ENCODE peak calls at places on chromosome 11, in five cellular contexts. D is stimulated activated CD4-positive, alpha-beta T cell treated with anti-CD3 and anti-CD28 coated beads, Interleukin-2, amount 100 ng/mL, for 24 hours; E is EL; J is kidney glomerular epithelial cell; C is GM03348. K is an unnamed sample.

GRCh38 chr11:27705873-27706820 is 5.9 kb upstream of the BDNF start:
- DNase-seq in D (no peak), E (peak; percentile 42), J (peak; percentile 42), C (no peak), K (peak; percentile 43)

GRCh38 chr11:43686207-43686606 is 5.7 kb downstream of the HSD17B12 start:
- DNase-seq in D (no peak), E (no peak), J (no peak), C (no peak), K (peak; percentile 59)

GRCh38 chr11:6604081-6604626 is 580 bp downstream of the ILK start:
- DNase-seq in D (peak; percentile 46), E (peak; percentile 72), J (peak; percentile 73), C (peak; percentile 75), K (peak; percentile 96)

GRCh38 chr11:118899296-118899688 is 15.6 kb downstream of the CXCR5 start:
- DNase-seq in D (no peak), E (no peak), J (no peak), C (no peak), K (peak; percentile 60)

GRCh38 chr11:130668751-130669150 is 220.3 kb downstream of the ADAMTS15 start:
- DNase-seq in D (no peak), E (no peak), J (no peak), C (no peak), K (peak; percentile 21)

GRCh38 chr11:94417386-94417987 is 16.3 kb upstream of the GPR83 start:
- DNase-seq in D (no peak), E (peak; percentile 36), J (peak; percentile 12), C (peak; percentile 62), K (peak; percentile 46)

GRCh38 chr11:58576792-58577440 is 1.3 kb upstream of the LPXN start:
- DNase-seq in D (no peak), E (peak; percentile 51), J (peak; percentile 37), C (peak; percentile 35), K (no peak)

GRCh38 chr11:10398525-10398924 is 56.5 kb upstream of the AMPD3 start:
- DNase-seq in D (no peak), E (peak; percentile 84), J (no peak), C (no peak), K (no peak)

GRCh38 chr11:8346157-8346755 is 82.6 kb upstream of the LMO1 start:
- DNase-seq in D (no peak), E (no peak), J (no peak), C (no peak), K (no peak)

GRCh38 chr11:1082728-1083620 is 8.3 kb downstream of the MUC2 start:
- DNase-seq in D (no peak), E (no peak), J (no peak), C (no peak), K (peak; percentile 82)

GRCh38 chr11:125591659-125592304 is 870 bp upstream of the STT3A start:
- DNase-seq in D (peak; percentile 44), E (peak; percentile 46), J (peak; percentile 81), C (peak; percentile 64), K (peak; percentile 65)

GRCh38 chr11:62925308-62925707 is 4.1 kb upstream of the CHRM1 start:
- DNase-seq in D (no peak), E (no peak), J (no peak), C (no peak), K (no peak)

GRCh38 chr11:35746356-35747153 is 84.0 kb downstream of the TRIM44 start:
- DNase-seq in D (no peak), E (peak; percentile 11), J (no peak), C (peak; percentile 14), K (no peak)

GRCh38 chr11:81655351-81655750 is 1078.3 kb downstream of the FAM181B start:
- DNase-seq in D (no peak), E (no peak), J (no peak), C (no peak), K (no peak)

GRCh38 chr11:35590412-35590811 is 27.8 kb upstream of the FJX1 start:
- DNase-seq in D (no peak), E (peak; percentile 66), J (no peak), C (peak; percentile 25), K (no peak)

GRCh38 chr11:83818349-83818748 is 532.2 kb upstream of the CCDC90B start:
- DNase-seq in D (no peak), E (peak; percentile 47), J (no peak), C (no peak), K (no peak)

GRCh38 chr11:59263225-59263894 is 50.6 kb upstream of the MPEG1 start:
- DNase-seq in D (no peak), E (no peak), J (no peak), C (no peak), K (no peak)

GRCh38 chr11:116879789-116880402 is 42.5 kb upstream of the APOA1 start:
- DNase-seq in D (no peak), E (peak; percentile 65), J (peak; percentile 46), C (peak; percentile 78), K (no peak)

GRCh38 chr11:43954241-43954640 is 11.8 kb downstream of the C11orf96 start:
- DNase-seq in D (no peak), E (no peak), J (no peak), C (no peak), K (no peak)

GRCh38 chr11:83545494-83545893 is 259.3 kb upstream of the CCDC90B start:
- DNase-seq in D (no peak), E (no peak), J (no peak), C (no peak), K (no peak)

GRCh38 chr11:118897721-118898310 is 14.1 kb downstream of the CXCR5 start:
- DNase-seq in D (no peak), E (no peak), J (no peak), C (no peak), K (peak; percentile 75)

GRCh38 chr11:20397281-20397680 is 9.8 kb downstream of the PRMT3 start:
- DNase-seq in D (no peak), E (peak; percentile 45), J (peak; percentile 60), C (peak; percentile 61), K (peak; percentile 50)

GRCh38 chr11:8694137-8694536 is 11.5 kb downstream of the RPL27A start:
- DNase-seq in D (no peak), E (no peak), J (no peak), C (no peak), K (no peak)

GRCh38 chr11:69915151-69915500 is 95.9 kb upstream of the FGF3 start:
- DNase-seq in D (no peak), E (no peak), J (no peak), C (no peak), K (peak; percentile 96)

GRCh38 chr11:73270089-73270854 is 1.9 kb upstream of the P2RY6 start:
- DNase-seq in D (no peak), E (no peak), J (no peak), C (no peak), K (no peak)

GRCh38 chr11:12090061-12090572 is 20.3 kb upstream of the MICAL2 start:
- DNase-seq in D (no peak), E (peak; percentile 82), J (peak; percentile 57), C (peak; percentile 32), K (peak; percentile 69)

GRCh38 chr11:87019582-87020271 is 18.0 kb upstream of the TMEM135 start:
- DNase-seq in D (no peak), E (no peak), J (no peak), C (no peak), K (peak; percentile 27)

GRCh38 chr11:19849107-19849789 is 136.6 kb downstream of the NAV2 start:
- DNase-seq in D (no peak), E (no peak), J (no peak), C (peak; percentile 38), K (no peak)

GRCh38 chr11:64285885-64286800 is 495 bp downstream of the GPR137 start:
- DNase-seq in D (no peak), E (no peak), J (no peak), C (no peak), K (peak; percentile 73)

GRCh38 chr11:68956142-68956541 is 24.6 kb downstream of the MRGPRD start:
- DNase-seq in D (peak; percentile 13), E (no peak), J (no peak), C (no peak), K (peak; percentile 80)

GRCh38 chr11:5600374-5600851 is 4.0 kb downstream of the TRIM6 start:
- DNase-seq in D (peak; percentile 57), E (peak; percentile 64), J (peak; percentile 83), C (peak; percentile 69), K (peak; percentile 93)

GRCh38 chr11:39910087-39910486 is 1549.4 kb downstream of the LRRC4C start:
- DNase-seq in D (no peak), E (no peak), J (no peak), C (no peak), K (no peak)

GRCh38 chr11:128946646-128947045 is 4.0 kb upstream of the TP53AIP1 start:
- DNase-seq in D (no peak), E (no peak), J (peak; percentile 24), C (no peak), K (no peak)

GRCh38 chr11:94513091-94513490 is 830 bp downstream of the C11orf97 start:
- DNase-seq in D (no peak), E (no peak), J (no peak), C (no peak), K (no peak)

GRCh38 chr11:31262761-31263160 is 106.8 kb downstream of the DCDC1 start:
- DNase-seq in D (no peak), E (peak; percentile 2), J (peak; percentile 61), C (no peak), K (no peak)

GRCh38 chr11:104663190-104664140 is 234.8 kb downstream of the CASP12 start:
- DNase-seq in D (no peak), E (peak; percentile 25), J (no peak), C (no peak), K (no peak)

GRCh38 chr11:93248602-93249001 is 50.8 kb upstream of the SLC36A4 start:
- DNase-seq in D (no peak), E (no peak), J (peak; percentile 5), C (no peak), K (no peak)

K was measured in osteoblast.